ENCODE peak calls at places on chromosomes 7 and 10, in eight cellular contexts. Z is SJSA1, G is tibial artery, C is body of pancreas, I is endothelial cell of umbilical vein, T is tibial nerve, S is neuronal stem cell, V is vagina. X is an unnamed sample. For H3K4me1 and H3K9me3, the result is how much of the 10 kb centered on the place peaks cover.

GRCh38 chr10:4595920-4596319 is 230.1 kb upstream of the AKR1E2 start:
- DNase-seq in S (no peak), V (no peak), C (no peak), I (no peak), Z (no peak), T (no peak), G (no peak), X (no peak)

GRCh38 chr10:24552346-24553016 is 171.2 kb downstream of the ARHGAP21 start:
- DNase-seq in I (no peak), T (no peak), G (no peak), C (peak), Z (peak), S (no peak), V (no peak), X (peak)

GRCh38 chr10:106942035-106942662 is 222.4 kb downstream of the SORCS1 start:
- DNase-seq in C (no peak), T (peak), V (no peak), G (no peak), Z (no peak), S (no peak), I (no peak), X (no peak)

GRCh38 chr7:93307131-93307660 is 75.0 kb downstream of the VPS50 start:
- DNase-seq in C (no peak), S (no peak), T (no peak), Z (no peak), I (no peak), V (no peak), G (no peak), X (no peak)

GRCh38 chr10:9096288-9096687 is 1041.8 kb downstream of the GATA3 start:
- DNase-seq in C (no peak), G (no peak), T (no peak), I (no peak), V (no peak), S (no peak), Z (no peak), X (no peak)

GRCh38 chr7:80508440-80508839 is 3.4 kb downstream of the GNAT3 start:
- DNase-seq in Z (no peak), S (no peak), G (no peak), T (no peak), I (peak), V (no peak), C (no peak), X (no peak)

GRCh38 chr7:93757421-93757820 is 133.1 kb downstream of the TFPI2 start:
- DNase-seq in G (no peak), T (no peak), Z (no peak), V (no peak), S (no peak), C (no peak), I (no peak), X (no peak)

GRCh38 chr7:121744319-121744718 is 128.6 kb upstream of the PTPRZ1 start:
- DNase-seq in T (no peak), I (no peak), G (no peak), Z (no peak), S (no peak), C (no peak), V (no peak), X (no peak)

GRCh38 chr10:6493521-6494451 is 86.3 kb downstream of the PRKCQ start:
- DNase-seq in T (no peak), Z (no peak), G (no peak), C (no peak), V (no peak), I (no peak), S (no peak), X (no peak)

GRCh38 chr7:92633211-92633906 is 43.2 kb upstream of the FAM133B start:
- DNase-seq in T (peak), I (peak), Z (peak), S (no peak), C (no peak), V (no peak), G (no peak), X (no peak)

GRCh38 chr7:151138541-151138910 is 29.0 kb downstream of the GBX1 start:
- DNase-seq in T (no peak), C (no peak), S (no peak), Z (no peak), G (peak), I (no peak), V (no peak), X (no peak)

GRCh38 chr10:77371848-77372247 is 265.8 kb downstream of the KCNMA1 start:
- DNase-seq in G (no peak), T (no peak), I (no peak), Z (no peak), S (no peak), C (no peak), V (no peak), X (no peak)

GRCh38 chr7:70474639-70475234 is 657.2 kb upstream of the GALNT17 start:
- DNase-seq in G (no peak), Z (no peak), I (no peak), V (no peak), S (no peak), T (no peak), C (no peak), X (no peak)

GRCh38 chr10:17290226-17290625 is 62.2 kb downstream of the VIM start:
- DNase-seq in G (no peak), S (no peak), V (no peak), Z (no peak), I (peak), C (peak), T (no peak), X (peak)

GRCh38 chr10:126242352-126243260 is 145.7 kb downstream of the ADAM12 start:
- DNase-seq in Z (no peak), T (no peak), C (peak), I (no peak), G (no peak), V (no peak), S (no peak), X (no peak)

GRCh38 chr7:87253589-87254087 is 34.1 kb upstream of the TMEM243 start:
- DNase-seq in C (no peak), V (no peak), I (no peak), Z (no peak), T (no peak), S (no peak), G (no peak), X (no peak)

GRCh38 chr7:151990567-151990966 is 34.3 kb downstream of the GALNTL5 start:
- DNase-seq in V (no peak), G (no peak), S (no peak), I (peak), C (no peak), Z (no peak), T (no peak), X (no peak)

GRCh38 chr10:88062798-88063472 is 199.5 kb downstream of the PTEN start:
- DNase-seq in S (no peak), V (no peak), C (no peak), T (no peak), Z (peak), I (peak), G (no peak), X (no peak)

GRCh38 chr10:6025683-6026225 is 36.4 kb downstream of the IL2RA start:
- DNase-seq in Z (peak), C (no peak), V (peak), T (no peak), S (no peak), G (no peak), I (no peak), X (no peak)

GRCh38 chr7:332646-333398 is 42.9 kb downstream of the FOXL3 start:
- DNase-seq in C (peak), I (peak), S (peak), V (no peak), T (peak), G (peak), Z (peak), X (peak)

DNA sequence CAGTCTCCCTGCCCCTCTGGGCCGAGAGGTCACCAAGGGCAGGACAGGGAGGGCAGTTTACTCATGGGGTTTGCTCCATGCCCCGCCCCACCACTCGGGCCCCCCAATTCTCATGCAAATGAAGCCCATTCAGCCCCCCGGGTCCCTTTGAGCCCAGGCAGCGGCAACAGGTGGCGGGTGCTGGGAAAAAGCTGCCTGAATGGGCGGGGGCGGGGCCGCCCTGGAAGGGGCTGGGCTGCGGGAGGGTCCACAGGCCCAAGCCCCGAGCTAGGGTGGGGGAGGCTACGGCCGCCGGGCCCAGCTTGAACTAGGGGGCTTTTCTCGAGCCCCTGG is 5.2 kb downstream of the LFNG start:
- DNase-seq in Z (no peak), S (peak), I (no peak), V (no peak), G (no peak), C (peak), T (no peak), X (peak)
- H3K4me1 ChIP-seq in Z (half or more), S (half or more), I (half or more), V (half or more), G (under half), C (half or more), T (under half), X (half or more)

DNA sequence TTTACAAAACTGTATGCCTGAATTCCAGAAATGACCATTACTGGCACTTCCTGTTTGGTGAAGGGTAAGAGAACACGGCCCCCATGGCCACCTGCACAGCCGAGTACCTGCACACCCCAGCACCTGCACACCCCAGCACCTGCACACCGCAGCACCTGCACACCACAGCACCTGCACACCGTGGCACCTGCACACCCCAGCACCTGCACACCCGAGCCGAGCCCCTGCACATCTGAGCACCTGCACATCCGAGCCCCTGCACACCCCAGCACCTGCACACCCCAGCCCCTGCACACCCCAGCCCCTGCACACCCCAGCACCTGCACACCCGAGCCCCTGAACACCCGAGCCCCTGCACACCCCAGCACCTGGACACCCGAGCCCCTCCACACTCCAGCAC is 243.5 kb downstream of the DNAJB6 start:
- DNase-seq in V (no peak), C (no peak), S (no peak), I (no peak), Z (no peak), T (no peak), G (peak), X (no peak)
- H3K9me3 ChIP-seq in V (under half), C (under half), S (under half), I (under half), Z (under half), T (under half), G (under half), X (under half)

DNA sequence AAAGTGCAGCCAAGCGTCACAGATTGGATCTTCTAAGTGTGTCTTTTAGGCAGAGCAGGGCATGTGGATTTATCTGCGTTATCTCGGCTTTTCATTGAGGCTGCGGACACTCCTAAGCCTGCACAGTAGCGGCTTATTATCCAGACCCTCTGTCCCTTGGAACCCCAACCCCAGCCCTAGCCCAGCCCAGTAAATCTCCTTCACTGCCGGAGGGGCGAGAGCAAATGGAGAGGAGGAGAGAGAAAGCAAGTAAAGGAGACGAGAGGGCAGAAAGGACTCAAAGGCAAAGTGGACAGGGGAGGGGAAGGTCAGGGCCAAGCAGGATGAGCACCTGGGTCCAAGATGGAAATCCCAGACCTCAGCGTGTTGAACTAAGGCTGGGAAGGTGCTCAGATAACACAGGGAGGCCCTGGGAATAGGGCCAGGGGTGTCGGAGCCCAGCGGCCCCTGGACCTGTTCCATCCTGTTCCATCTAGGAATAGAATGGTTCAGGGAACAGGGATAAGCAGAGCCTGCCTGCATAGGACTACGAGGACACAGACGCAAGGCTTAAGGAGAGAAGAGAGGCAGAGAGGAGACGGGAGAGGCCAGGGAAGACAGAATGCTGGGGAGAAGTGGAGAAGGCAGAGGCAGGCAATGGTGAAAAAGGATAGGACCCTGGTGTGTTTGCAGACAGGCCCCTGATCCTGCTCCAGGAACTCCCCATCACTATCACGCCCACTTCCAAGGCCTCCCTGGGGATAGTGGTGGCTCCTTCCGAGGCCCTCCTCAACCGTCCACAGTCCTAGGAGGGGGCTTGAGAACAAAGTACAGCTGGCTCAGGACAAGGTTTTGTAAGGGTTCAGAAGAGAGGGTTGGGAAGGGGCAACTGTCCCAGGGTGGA is 99.6 kb downstream of the CHST15 start:
- DNase-seq in V (peak), Z (no peak), T (no peak), G (peak), C (no peak), I (no peak), S (no peak), X (no peak)
- H3K4me3 ChIP-seq in V (no peak), Z (no peak), T (no peak), G (peak), C (no peak), I (no peak), S (no peak), X (no peak)

GRCh38 chr7:26417911-26418413 is 126.3 kb downstream of the SNX10 start:
- DNase-seq in T (no peak), I (peak), V (no peak), Z (no peak), C (no peak), S (no peak), G (no peak), X (no peak)
- H3K4me1 ChIP-seq in T (under half), I (under half), V (under half), Z (under half), C (under half), S (under half), G (under half), X (under half)

GRCh38 chr7:158257001-158257400 is 330.6 kb downstream of the PTPRN2 start:
- DNase-seq in V (no peak), C (no peak), Z (no peak), T (no peak), I (no peak), S (no peak), G (peak), X (no peak)
- H3K9me3 ChIP-seq in V (under half), C (under half), Z (under half), T (under half), I (under half), S (under half), G (under half), X (under half)

GRCh38 chr10:132546567-132547420 is 9.2 kb downstream of the INPP5A start:
- DNase-seq in Z (no peak), V (no peak), T (no peak), G (peak), I (no peak), C (peak), S (no peak), X (peak)

GRCh38 chr10:132543916-132544743 is 6.5 kb downstream of the INPP5A start:
- DNase-seq in T (no peak), C (peak), S (no peak), Z (no peak), G (peak), V (no peak), I (no peak), X (peak)

GRCh38 chr10:132545659-132546367 is 8.2 kb downstream of the INPP5A start:
- DNase-seq in Z (no peak), S (no peak), G (peak), I (no peak), T (no peak), C (peak), V (no peak), X (peak)

GRCh38 chr10:132542819-132543218 is 5.2 kb downstream of the INPP5A start:
- DNase-seq in T (no peak), C (peak), G (peak), S (no peak), Z (no peak), V (no peak), I (no peak), X (no peak)

GRCh38 chr10:132544744-132545658 is 7.4 kb downstream of the INPP5A start:
- DNase-seq in G (peak), S (no peak), T (no peak), C (peak), Z (no peak), I (no peak), V (no peak), X (no peak)
- H3K4me3 ChIP-seq in G (peak), S (no peak), T (peak), C (no peak), Z (no peak), I (no peak), V (peak), X (no peak)

GRCh38 chr7:130959743-130960207 is 225.8 kb upstream of the KLF14 start:
- DNase-seq in Z (peak), I (no peak), V (no peak), S (no peak), G (no peak), T (no peak), C (no peak), X (no peak)
- H3K4me1 ChIP-seq in Z (under half), I (under half), V (half or more), S (under half), G (under half), T (under half), C (under half), X (under half)